ENCODE peak calls at places on chromosomes 6 and 20, in five cellular contexts. F, V, S, J and W are unnamed samples. For H3K9me3, the result is how much of the 10 kb centered on the place peaks cover.

GRCh38 chr6:26025047-26025893 is 62.0 kb upstream of the HFE start:
- DNase-seq in J (no peak), V (no peak), S (no peak), F (no peak), W (no peak)

GRCh38 chr6:134676307-134677281 is 273.3 kb downstream of the ALDH8A1 start:
- DNase-seq in F (peak), V (peak), J (no peak), S (no peak), W (no peak)

GRCh38 chr6:6724319-6725119 is 136.0 kb downstream of the LY86 start:
- DNase-seq in J (no peak), S (peak), V (peak), F (peak), W (peak)

GRCh38 chr6:16635810-16636602 is 125.3 kb downstream of the ATXN1 start:
- DNase-seq in F (peak), J (no peak), S (no peak), V (no peak), W (no peak)

GRCh38 chr20:602357-602970 is 7.6 kb downstream of the TCF15 start:
- DNase-seq in F (no peak), S (no peak), V (no peak), J (no peak), W (no peak)

GRCh38 chr6:123803862-123804681 is at the start of gene NKAIN2:
- DNase-seq in S (no peak), V (no peak), F (no peak), J (no peak), W (no peak)

GRCh38 chr6:118968416-118968815 is 33.5 kb upstream of the MCM9 start:
- DNase-seq in V (no peak), S (peak), J (no peak), F (no peak), W (no peak)

GRCh38 chr20:44532981-44533331 is 11.1 kb upstream of the SERINC3 start:
- DNase-seq in V (no peak), F (no peak), J (no peak), S (no peak), W (no peak)

GRCh38 chr6:170227521-170227983 is 63.3 kb downstream of the DLL1 start:
- DNase-seq in J (no peak), V (no peak), S (no peak), F (no peak), W (peak)

GRCh38 chr20:9359561-9360308 is 154.7 kb upstream of the LAMP5 start:
- DNase-seq in F (peak), S (peak), J (no peak), V (peak), W (no peak)

GRCh38 chr20:38650010-38650409 is 48.4 kb downstream of the ARHGAP40 start:
- DNase-seq in V (no peak), F (no peak), S (no peak), J (no peak), W (no peak)

GRCh38 chr20:40646321-40647212 is 42.5 kb downstream of the MAFB start:
- DNase-seq in F (no peak), S (no peak), V (no peak), J (no peak), W (no peak)

GRCh38 chr6:117908246-117909107 is 1.4 kb downstream of the SLC35F1 start:
- DNase-seq in S (no peak), J (no peak), V (no peak), F (no peak), W (no peak)

GRCh38 chr6:150898390-150899170 is 33.1 kb downstream of the MTHFD1L start:
- DNase-seq in S (no peak), V (no peak), F (no peak), J (no peak), W (no peak)

GRCh38 chr20:19973920-19974620 is 43.1 kb upstream of the NAA20 start:
- DNase-seq in J (no peak), F (peak), S (no peak), V (peak), W (peak)

GRCh38 chr6:50093938-50094272 is 44.2 kb upstream of the DEFB112 start:
- DNase-seq in V (no peak), S (no peak), J (no peak), F (no peak), W (no peak)

GRCh38 chr6:169895926-169896761 is 144.7 kb downstream of the ERMARD start:
- DNase-seq in S (no peak), F (no peak), V (no peak), J (no peak), W (no peak)

GRCh38 chr20:41499064-41499463 is 119.1 kb downstream of the CHD6 start:
- DNase-seq in S (no peak), F (no peak), J (no peak), V (no peak), W (no peak)

GRCh38 chr6:127761084-127761483 is 139.8 kb downstream of the THEMIS start:
- DNase-seq in J (no peak), V (no peak), S (no peak), F (no peak), W (no peak)

GRCh38 chr6:119037941-119038623 is 40.4 kb downstream of the FAM184A start:
- DNase-seq in F (no peak), S (no peak), J (no peak), V (no peak), W (no peak)

GRCh38 chr6:126696921-126697693 is 357.2 kb downstream of the CENPW start:
- DNase-seq in J (no peak), V (no peak), S (no peak), F (no peak), W (no peak)

GRCh38 chr6:105111871-105112270 is 67.9 kb downstream of the POPDC3 start:
- DNase-seq in S (no peak), V (no peak), J (no peak), F (no peak), W (no peak)

GRCh38 chr6:137967689-137968467 is 100.8 kb downstream of the TNFAIP3 start:
- DNase-seq in J (no peak), S (no peak), F (no peak), V (no peak), W (no peak)

GRCh38 chr20:49562341-49563014 is 5.5 kb downstream of the PTGIS start:
- DNase-seq in F (peak), V (peak), J (peak), S (no peak), W (peak)

GRCh38 chr6:149334682-149335160 is 17.2 kb downstream of the TAB2 start:
- DNase-seq in V (peak), F (no peak), J (no peak), S (no peak), W (no peak)

GRCh38 chr6:33297956-33298772 is 578 bp downstream of the RGL2 start:
- DNase-seq in J (peak), F (peak), S (no peak), V (peak), W (peak)

GRCh38 chr20:38246357-38247165 is 14.0 kb downstream of the KIAA1755 start:
- DNase-seq in F (no peak), S (no peak), V (no peak), J (no peak), W (no peak)

GRCh38 chr20:51767867-51768758 is at the start of gene ATP9A:
- DNase-seq in F (peak), V (peak), J (no peak), S (no peak), W (no peak)

GRCh38 chr6:111361648-111362047 is 121.4 kb downstream of the REV3L start:
- DNase-seq in J (no peak), V (no peak), F (peak), S (peak), W (no peak)

GRCh38 chr20:56245761-56246160 is 2.8 kb upstream of the MC3R start:
- DNase-seq in F (no peak), J (no peak), V (no peak), S (no peak), W (no peak)

GRCh38 chr20:56247954-56248782 is at the start of gene MC3R:
- DNase-seq in S (peak), J (peak), V (peak), F (peak), W (no peak)

GRCh38 chr20:56244259-56244658 is 4.3 kb upstream of the MC3R start:
- DNase-seq in V (no peak), S (no peak), F (no peak), J (no peak), W (no peak)

DNA sequence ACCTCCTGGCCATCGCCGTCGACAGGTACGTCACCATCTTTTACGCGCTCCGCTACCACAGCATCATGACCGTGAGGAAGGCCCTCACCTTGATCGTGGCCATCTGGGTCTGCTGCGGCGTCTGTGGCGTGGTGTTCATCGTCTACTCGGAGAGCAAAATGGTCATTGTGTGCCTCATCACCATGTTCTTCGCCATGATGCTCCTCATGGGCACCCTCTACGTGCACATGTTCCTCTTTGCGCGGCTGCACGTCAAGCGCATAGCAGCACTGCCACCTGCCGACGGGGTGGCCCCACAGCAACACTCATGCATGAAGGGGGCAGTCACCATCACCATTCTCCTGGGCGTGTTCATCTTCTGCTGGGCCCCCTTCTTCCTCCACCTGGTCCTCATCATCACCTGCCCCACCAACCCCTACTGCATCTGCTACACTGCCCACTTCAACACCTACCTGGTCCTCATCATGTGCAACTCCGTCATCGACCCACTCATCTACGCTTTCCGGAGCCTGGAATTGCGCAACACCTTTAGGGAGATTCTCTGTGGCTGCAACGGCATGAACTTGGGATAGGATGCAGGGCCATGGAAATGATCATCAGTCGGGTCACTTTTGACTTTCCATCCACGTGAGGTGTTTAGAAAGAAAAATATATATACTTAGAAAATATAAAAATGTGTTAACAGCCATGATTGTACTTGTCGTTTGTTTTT is 868 bp downstream of the MC3R start:
- DNase-seq in F (peak), V (no peak), S (no peak), J (no peak), W (no peak)
- H3K9me3 ChIP-seq in F (under half), V (under half), S (under half), J (under half), W (under half)

GRCh38 chr20:35709269-35709668 is 10.1 kb downstream of the ROMO1 start:
- DNase-seq in S (no peak), V (no peak), F (no peak), J (no peak), W (no peak)
- TF ChIP-seq POLR2AphosphoS5 in S (no peak), V (no peak), F (peak), J (no peak), W (no peak)

DNA sequence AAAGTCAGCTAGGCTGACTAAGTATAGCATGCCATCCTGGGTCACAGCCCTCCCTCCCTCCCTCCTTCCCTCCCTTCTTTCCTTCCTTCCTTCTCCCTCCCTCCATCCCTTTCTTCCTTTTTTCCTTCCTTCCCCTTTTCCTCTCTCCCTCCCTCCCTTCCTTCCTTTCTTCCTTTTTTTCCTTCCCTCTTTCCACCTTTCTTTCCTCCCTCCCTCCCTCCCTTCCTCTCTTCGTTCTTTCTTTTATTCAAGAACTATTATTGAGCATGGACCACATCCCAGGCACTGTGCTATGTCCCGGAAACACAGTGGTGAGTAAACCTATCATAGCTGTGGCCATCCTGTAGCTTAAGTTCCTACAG is 106.2 kb upstream of the BACH2 start:
- DNase-seq in F (no peak), S (no peak), V (no peak), J (no peak), W (no peak)
- H3K4me3 ChIP-seq in F (no peak), S (no peak), V (no peak), J (no peak), W (no peak)

DNA sequence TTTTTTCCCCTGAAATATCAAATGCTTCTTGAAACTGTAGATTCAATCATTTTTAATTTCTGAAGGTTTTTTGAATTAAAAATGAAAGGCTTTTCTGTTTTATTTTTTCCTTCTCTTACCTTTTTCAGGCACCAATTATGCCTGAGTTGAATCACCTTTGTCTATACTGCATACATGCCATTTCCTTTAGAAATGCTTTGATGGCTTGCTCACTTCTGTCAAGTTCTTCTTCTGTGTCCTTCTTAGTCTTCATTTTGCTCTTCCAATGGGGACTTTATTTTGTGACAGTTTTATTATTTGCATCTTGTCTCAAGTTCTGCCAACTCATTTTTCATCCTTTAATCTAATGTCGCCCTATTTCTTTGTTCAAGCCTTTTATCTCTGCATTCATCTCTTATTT is 121.9 kb upstream of the PRL start:
- DNase-seq in V (no peak), J (no peak), S (no peak), F (no peak), W (no peak)
- H3K9me3 ChIP-seq in V (under half), J (under half), S (under half), F (under half), W (under half)

DNA sequence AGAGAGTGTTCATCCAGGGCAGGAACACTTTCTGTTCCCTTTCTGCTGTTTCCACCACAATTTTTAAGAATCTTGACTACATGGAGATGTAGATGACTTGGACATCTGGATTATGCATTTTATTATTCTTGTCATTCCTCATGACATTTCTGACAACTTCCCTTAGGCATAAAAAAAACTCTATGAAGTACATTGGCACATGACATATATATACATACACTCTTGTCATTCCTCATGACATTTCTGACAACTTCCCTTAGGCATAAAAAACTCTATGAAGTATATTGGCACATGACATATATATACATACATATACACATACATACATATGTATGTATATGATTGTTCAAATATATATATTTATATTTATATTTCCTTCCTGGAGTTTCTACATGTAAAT is 531.5 kb downstream of the COL12A1 start:
- DNase-seq in S (no peak), J (no peak), F (no peak), V (no peak), W (no peak)
- TF ChIP-seq POLR2AphosphoS5 in S (no peak), J (no peak), F (no peak), V (no peak), W (no peak)